ENCODE peak calls at places on chromosomes 13 and 19, in four cellular contexts. N is right lobe of liver, O is ascending aorta, J is breast epithelium. U is an unnamed sample. For H3K4me1, the result is how much of the 10 kb centered on the place peaks cover.

GRCh38 chr13:41075485-41075884 is 14.2 kb downstream of the WBP4 start:
- DNase-seq in N (no peak), O (no peak), J (no peak), U (no peak)

GRCh38 chr19:42198676-42199439 is 18.6 kb downstream of the DEDD2 start:
- DNase-seq in N (no peak), O (no peak), J (no peak), U (no peak)

GRCh38 chr19:12668346-12668745 is 1.7 kb downstream of the WDR83 start:
- DNase-seq in N (no peak), O (no peak), J (no peak), U (no peak)

GRCh38 chr13:59425211-59425721 is 738.5 kb downstream of the DIAPH3 start:
- DNase-seq in N (no peak), O (no peak), J (no peak), U (no peak)

GRCh38 chr19:6712231-6712630 is 8.2 kb downstream of the C3 start:
- DNase-seq in N (no peak), O (no peak), J (no peak), U (no peak)

GRCh38 chr19:17915940-17916593 is 16.7 kb upstream of the CCDC124 start:
- DNase-seq in N (no peak), O (no peak), J (no peak), U (no peak)

GRCh38 chr19:10269333-10270179 is 1.4 kb upstream of the ICAM1 start:
- DNase-seq in N (peak), O (peak), J (peak), U (peak)

GRCh38 chr13:101514100-101514499 is 61.6 kb downstream of the ITGBL1 start:
- DNase-seq in N (no peak), O (no peak), J (no peak), U (no peak)

GRCh38 chr13:32846556-32846955 is 169.7 kb upstream of the KL start:
- DNase-seq in N (no peak), O (no peak), J (no peak), U (no peak)

GRCh38 chr19:5927439-5927821 is 13.4 kb downstream of the CAPS start:
- DNase-seq in N (no peak), O (no peak), J (no peak), U (no peak)

GRCh38 chr13:48487968-48488367 is 44.9 kb downstream of the RCBTB2 start:
- DNase-seq in N (no peak), O (no peak), J (no peak), U (no peak)

GRCh38 chr13:48489666-48490065 is 43.2 kb downstream of the RCBTB2 start:
- DNase-seq in N (no peak), O (no peak), J (no peak), U (no peak)

GRCh38 chr13:48490241-48490640 is 42.6 kb downstream of the RCBTB2 start:
- DNase-seq in N (no peak), O (no peak), J (no peak), U (no peak)

GRCh38 chr13:48486836-48487235 is 46.0 kb downstream of the RCBTB2 start:
- DNase-seq in N (no peak), O (no peak), J (no peak), U (no peak)

DNA sequence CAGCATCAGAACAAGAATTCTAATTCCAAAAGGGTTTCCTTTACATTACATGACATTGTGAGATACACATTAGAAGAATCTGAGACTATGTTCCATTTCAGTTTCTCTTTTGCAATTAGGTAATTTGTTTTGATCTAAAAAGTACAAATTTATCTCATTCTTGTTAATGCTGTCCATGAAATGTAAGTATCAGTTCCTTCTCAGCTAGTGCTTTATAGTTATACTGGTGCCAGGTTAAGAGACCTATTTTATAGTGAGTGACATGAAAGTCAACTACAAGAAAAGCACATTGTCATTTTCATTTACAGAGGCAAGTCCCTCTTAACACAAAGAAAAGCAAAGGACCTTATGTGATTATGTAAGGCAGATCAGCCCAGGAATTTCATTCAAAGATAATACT is 43.9 kb downstream of the RCBTB2 start:
- DNase-seq in N (no peak), O (no peak), J (no peak), U (no peak)
- H3K4me1 ChIP-seq in N (under half), O (under half), J (under half), U (under half)

DNA sequence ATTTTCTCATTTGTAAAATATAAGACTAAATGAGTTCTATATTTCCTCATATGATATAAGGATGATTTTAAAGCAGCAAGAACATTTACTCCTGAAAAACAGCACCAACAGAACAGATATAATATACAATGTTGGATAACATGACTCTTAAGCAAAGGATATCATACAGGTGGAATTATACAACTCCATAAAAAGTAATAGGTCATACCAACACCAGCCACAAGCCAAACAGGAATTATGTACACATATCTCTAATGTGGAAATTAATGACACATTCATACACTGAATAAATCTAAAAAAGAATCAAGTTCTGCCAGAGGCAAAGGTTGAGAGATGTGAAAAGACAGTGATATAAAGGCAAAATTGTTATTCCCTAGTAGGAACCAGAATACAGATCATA is 25.9 kb downstream of the INTS6 start:
- DNase-seq in N (no peak), O (no peak), J (no peak), U (no peak)
- H3K4me1 ChIP-seq in N (under half), O (under half), J (under half), U (under half)

GRCh38 chr19:45140144-45140503 is 20.7 kb downstream of the NKPD1 start:
- DNase-seq in N (no peak), O (no peak), J (no peak), U (no peak)

GRCh38 chr19:45136507-45137178 is 24.1 kb downstream of the NKPD1 start:
- DNase-seq in N (no peak), O (no peak), J (no peak), U (no peak)

GRCh38 chr19:45139286-45140143 is 21.3 kb downstream of the NKPD1 start:
- DNase-seq in N (no peak), O (no peak), J (no peak), U (no peak)

GRCh38 chr19:45137179-45137761 is 23.5 kb downstream of the NKPD1 start:
- DNase-seq in N (no peak), O (no peak), J (no peak), U (no peak)

DNA sequence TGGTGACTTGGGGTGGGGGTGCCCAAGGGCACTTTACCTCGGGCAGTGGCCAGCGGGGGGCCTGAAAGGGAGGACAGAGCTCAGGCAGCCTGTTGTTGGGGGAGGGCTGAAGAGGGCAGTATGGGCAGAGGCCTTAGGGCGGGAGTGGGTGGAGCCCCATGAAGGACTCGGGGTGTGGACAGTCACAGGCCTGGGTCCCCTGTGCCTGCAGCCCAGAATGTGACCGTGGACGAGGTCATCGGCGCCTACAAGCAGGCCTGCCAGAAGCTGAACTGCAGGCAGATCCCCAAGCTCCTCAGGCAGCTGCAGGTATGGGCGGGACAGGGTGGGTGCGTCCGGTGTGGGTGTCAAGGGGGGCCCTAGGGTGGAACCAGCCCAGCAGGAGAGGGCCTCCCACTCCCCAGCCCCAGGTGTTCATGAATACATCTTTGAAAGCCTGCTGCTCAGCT is 22.5 kb downstream of the NKPD1 start:
- DNase-seq in N (no peak), O (no peak), J (no peak), U (no peak)
- H3K4me1 ChIP-seq in N (under half), O (under half), J (under half), U (under half)

DNA sequence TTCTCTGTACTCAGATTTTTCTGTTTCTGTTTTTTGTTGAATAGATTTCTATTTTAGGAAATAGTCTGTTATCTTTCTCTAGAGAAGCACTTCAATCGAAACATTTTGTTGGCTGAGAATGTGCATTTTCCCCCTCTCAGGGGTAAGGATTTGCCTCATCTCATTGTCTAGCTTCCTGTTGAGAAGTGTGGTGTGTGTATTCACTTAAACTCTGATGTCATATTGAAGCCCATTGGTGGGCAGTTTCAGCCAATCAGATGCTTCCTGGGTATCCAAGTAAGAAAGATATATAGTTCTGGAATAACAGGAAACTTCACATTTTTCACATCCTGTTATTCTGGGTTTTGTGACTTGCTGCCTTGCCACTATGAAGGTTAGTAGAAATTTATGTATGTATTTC is 87.6 kb downstream of the ARHGEF7 start:
- DNase-seq in N (no peak), O (peak), J (no peak), U (peak)
- H3K4me1 ChIP-seq in N (under half), O (under half), J (under half), U (half or more)

DNA sequence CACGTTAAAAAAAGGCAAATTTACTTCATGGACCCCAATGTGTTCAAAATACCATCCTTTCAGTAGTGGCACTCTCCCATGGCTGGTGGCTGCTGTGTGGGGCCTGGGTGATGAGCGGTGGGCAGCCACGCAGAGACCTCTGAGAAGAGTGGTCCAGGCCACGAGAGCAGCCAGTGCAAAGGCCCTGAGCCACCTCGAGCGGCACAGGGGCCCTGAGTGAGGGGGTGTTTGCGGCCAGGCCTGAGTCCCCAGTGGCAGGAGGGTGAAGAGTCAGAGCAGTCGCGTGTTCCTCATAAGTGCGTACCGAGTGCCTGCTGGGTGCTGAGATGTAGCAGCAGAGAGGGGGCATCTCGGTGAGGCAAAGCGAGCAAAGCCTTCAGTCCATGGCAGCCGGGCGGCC is 7.0 kb downstream of the ZNF444 start:
- DNase-seq in N (no peak), O (no peak), J (no peak), U (no peak)
- H3K4me1 ChIP-seq in N (under half), O (under half), J (under half), U (under half)

DNA sequence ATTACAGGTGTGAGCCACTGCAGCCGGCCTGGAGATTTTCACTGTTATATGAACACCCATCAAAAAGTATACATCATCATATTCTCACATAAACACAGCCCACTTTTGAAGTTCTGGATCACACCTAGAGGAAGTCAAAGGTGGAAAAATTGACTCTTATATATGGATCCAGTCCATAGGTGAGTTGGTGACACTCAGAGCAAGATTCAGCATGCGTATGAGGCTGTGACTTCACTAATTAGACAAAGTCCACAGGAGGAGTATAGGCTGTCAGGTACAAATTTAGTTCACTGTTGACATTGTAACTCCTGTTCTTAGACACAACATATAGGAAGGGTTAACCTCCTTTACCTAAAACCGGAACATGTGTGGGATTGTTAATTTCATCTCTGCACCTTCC is 31.4 kb upstream of the ZNF254 start:
- DNase-seq in N (no peak), O (no peak), J (no peak), U (no peak)
- H3K4me1 ChIP-seq in N (under half), O (under half), J (under half), U (under half)

DNA sequence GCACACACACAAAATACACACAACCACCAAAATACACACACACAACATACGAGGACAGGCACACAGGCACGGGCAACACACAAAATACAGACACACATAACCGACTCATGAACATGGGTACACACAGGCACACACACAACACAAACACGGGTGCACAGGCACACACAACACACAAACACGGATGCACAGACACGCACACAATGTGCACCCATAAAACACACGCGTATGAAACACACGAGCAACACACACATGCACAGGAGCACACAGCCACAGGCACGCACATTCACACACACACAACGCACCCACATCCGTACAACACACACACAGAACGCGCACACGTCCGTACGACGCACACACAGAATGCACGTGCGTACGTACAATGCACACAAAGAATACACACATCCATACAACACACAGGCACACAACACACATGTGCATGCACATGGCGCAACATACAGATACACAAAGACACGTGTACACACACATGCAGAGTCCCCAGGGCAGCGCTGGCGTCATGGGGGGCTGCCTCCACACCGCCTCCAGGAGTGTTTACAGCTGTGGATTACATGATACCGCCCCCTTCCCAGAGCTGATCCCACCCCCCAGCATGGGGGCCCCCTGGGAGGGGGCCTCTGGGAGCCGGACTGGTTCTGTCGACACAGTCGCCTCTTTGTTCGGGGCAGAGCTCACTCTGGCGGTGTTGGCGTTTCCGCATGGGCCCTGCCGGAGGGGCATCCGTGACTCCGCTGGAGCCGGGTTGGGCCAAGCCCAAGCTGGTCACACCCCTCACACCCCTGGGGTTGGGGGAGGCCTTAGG is 2.9 kb downstream of the SBNO2 start:
- DNase-seq in N (no peak), O (no peak), J (no peak), U (no peak)
- H3K4me1 ChIP-seq in N (under half), O (under half), J (under half), U (under half)

DNA sequence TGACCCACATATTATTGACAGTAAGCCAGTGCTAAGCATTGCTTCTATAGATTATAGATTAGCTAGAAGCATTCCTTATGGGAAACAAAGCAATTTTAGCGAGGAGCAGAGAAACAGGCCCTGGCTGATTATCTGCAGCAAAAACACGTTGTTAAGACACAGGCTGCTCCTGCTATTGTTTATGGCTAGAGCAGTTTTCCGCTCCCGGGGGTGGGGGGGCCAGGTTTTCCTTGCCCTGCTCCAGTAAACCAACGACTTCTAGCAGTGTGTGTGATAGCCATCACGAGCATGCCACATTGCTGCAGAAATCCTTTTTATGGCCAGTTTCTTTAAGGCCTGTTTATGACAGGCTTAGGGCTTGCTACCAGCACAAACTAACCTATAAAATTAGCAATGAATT is 18.5 kb upstream of the IL17D start:
- DNase-seq in N (no peak), O (no peak), J (no peak), U (no peak)
- H3K4me1 ChIP-seq in N (under half), O (under half), J (under half), U (under half)

GRCh38 chr19:3100747-3101730 is 6.9 kb downstream of the GNA11 start:
- DNase-seq in N (peak), O (no peak), J (no peak), U (no peak)
- H3K4me1 ChIP-seq in N (under half), O (under half), J (under half), U (under half)